ENCODE peak calls at places on chromosomes 5 and 9, in five cellular contexts. H is IMR-90, C is SK-N-SH, Q is A549, L is GM12878. S is an unnamed sample.

GRCh38 chr9:89687848-89688247 is 83.0 kb downstream of the GADD45G start:
- DNase-seq in H (no peak), C (no peak), Q (no peak), L (no peak), S (no peak)

GRCh38 chr9:137262909-137263285 is 7.8 kb downstream of the NELFB start:
- DNase-seq in H (no peak), C (no peak), Q (no peak), L (no peak), S (no peak)

GRCh38 chr5:140348104-140348503 is 1.7 kb upstream of the HBEGF start:
- DNase-seq in H (no peak), C (no peak), Q (no peak), L (no peak), S (no peak)

GRCh38 chr5:142404046-142404477 is 79.2 kb upstream of the SPRY4 start:
- DNase-seq in H (peak; percentile 65), C (no peak), Q (no peak), L (no peak), S (no peak)

GRCh38 chr5:134053840-134054338 is 49.1 kb upstream of the VDAC1 start:
- DNase-seq in H (peak; percentile 8), C (no peak), Q (no peak), L (no peak), S (no peak)

GRCh38 chr5:173123416-173123815 is 20.9 kb upstream of the BNIP1 start:
- DNase-seq in H (peak; percentile 80), C (no peak), Q (peak; percentile 16), L (no peak), S (no peak)

GRCh38 chr9:21711504-21711903 is 90.9 kb upstream of the MTAP start:
- DNase-seq in H (peak; percentile 54), C (no peak), Q (no peak), L (no peak), S (no peak)

GRCh38 chr9:77939149-77939668 is 92.4 kb downstream of the GNAQ start:
- DNase-seq in H (peak; percentile 60), C (no peak), Q (no peak), L (no peak), S (no peak)

GRCh38 chr5:123119334-123119986 is 30.4 kb downstream of the PRDM6 start:
- DNase-seq in H (peak; percentile 74), C (no peak), Q (peak; percentile 75), L (no peak), S (peak; percentile 25)

GRCh38 chr5:79172269-79172668 is 60.7 kb downstream of the BHMT start:
- DNase-seq in H (no peak), C (no peak), Q (no peak), L (no peak), S (no peak)

GRCh38 chr5:9533577-9534334 is 12.1 kb downstream of the SEMA5A start:
- DNase-seq in H (no peak), C (no peak), Q (no peak), L (peak; percentile 36), S (no peak)

GRCh38 chr5:179802950-179803562 is 3.6 kb downstream of the MGAT4B start:
- DNase-seq in H (no peak), C (no peak), Q (no peak), L (no peak), S (no peak)

GRCh38 chr5:172288465-172288864 is 4.9 kb upstream of the UBTD2 start:
- DNase-seq in H (no peak), C (no peak), Q (no peak), L (no peak), S (no peak)

GRCh38 chr5:151157426-151158286 is at the start of gene ANXA6:
- DNase-seq in H (peak; percentile 73), C (peak; percentile 91), Q (peak; percentile 63), L (no peak), S (peak; percentile 92)

GRCh38 chr9:29691758-29692407 is 2118.6 kb upstream of the C9orf72 start:
- DNase-seq in H (no peak), C (peak; percentile 2), Q (peak; percentile 42), L (no peak), S (no peak)

GRCh38 chr5:40984884-40985283 is 75.6 kb downstream of the C7 start:
- DNase-seq in H (peak; percentile 95), C (no peak), Q (no peak), L (no peak), S (no peak)

GRCh38 chr9:128160603-128160987 is 530 bp downstream of the BBLN start:
- DNase-seq in H (peak; percentile 30), C (peak; percentile 67), Q (no peak), L (no peak), S (peak; percentile 81)

GRCh38 chr9:2645569-2645968 is 24.0 kb downstream of the VLDLR start:
- DNase-seq in H (no peak), C (no peak), Q (no peak), L (peak; percentile 41), S (no peak)

GRCh38 chr9:82021198-82021597 is 32.6 kb downstream of the SPATA31D1 start:
- DNase-seq in H (peak; percentile 98), C (no peak), Q (peak; percentile 77), L (no peak), S (no peak)

GRCh38 chr9:12855066-12855465 is 80.2 kb downstream of the LURAP1L start:
- DNase-seq in H (no peak), C (no peak), Q (no peak), L (no peak), S (no peak)

GRCh38 chr5:181207214-181207959 is 2.4 kb upstream of the TRIM7 start:
- DNase-seq in H (peak; percentile 93), C (peak; percentile 63), Q (peak; percentile 96), L (no peak), S (peak; percentile 94)

GRCh38 chr5:148147415-148147814 is 20.9 kb upstream of the SPINK14 start:
- DNase-seq in H (no peak), C (no peak), Q (no peak), L (no peak), S (no peak)

GRCh38 chr5:74052441-74052840 is 426.4 kb downstream of the ARHGEF28 start:
- DNase-seq in H (no peak), C (no peak), Q (no peak), L (no peak), S (no peak)

GRCh38 chr5:146048994-146049703 is 56.2 kb downstream of the PLAC8L1 start:
- DNase-seq in H (peak; percentile 84), C (peak; percentile 74), Q (peak; percentile 76), L (no peak), S (peak; percentile 71)
- TF ChIP-seq RCOR1 in H (no peak), C (no peak), Q (no peak), L (no peak), S (no peak)

DNA sequence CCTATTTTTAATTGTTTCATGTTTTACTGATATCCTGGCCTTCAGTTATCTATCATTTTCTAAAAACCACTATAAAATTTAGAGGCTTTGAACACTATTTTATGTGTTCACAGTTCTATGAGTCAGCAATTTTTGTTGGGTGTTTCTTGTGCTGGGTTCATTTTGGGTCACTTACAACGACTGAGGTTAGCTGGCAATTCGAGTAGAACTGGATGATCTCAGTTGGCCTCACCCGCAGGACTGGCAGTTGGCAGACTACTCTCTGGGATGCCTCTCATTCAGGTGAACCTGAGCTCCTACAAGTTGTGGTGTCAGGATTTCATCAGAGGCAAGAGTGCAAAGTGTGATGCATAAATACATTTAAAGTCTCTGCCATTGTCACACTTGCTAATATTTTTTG is 151.0 kb upstream of the PAPPA start:
- DNase-seq in H (no peak), C (no peak), Q (peak; percentile 67), L (no peak), S (no peak)
- TF ChIP-seq RCOR1 in H (no peak), C (no peak), Q (no peak), L (no peak), S (no peak)

GRCh38 chr5:93574939-93575241 is 6.1 kb downstream of the NR2F1-AS1 start:
- DNase-seq in H (no peak), C (no peak), Q (no peak), L (no peak), S (no peak)
- TF ChIP-seq RCOR1 in H (no peak), C (no peak), Q (no peak), L (no peak), S (no peak)

GRCh38 chr5:33206962-33207506 is 233.7 kb upstream of the TARS1 start:
- DNase-seq in H (no peak), C (no peak), Q (no peak), L (no peak), S (no peak)
- TF ChIP-seq RCOR1 in H (no peak), C (no peak), Q (no peak), L (no peak), S (no peak)

GRCh38 chr5:36237756-36238155 is 4.0 kb downstream of the NADK2 start:
- DNase-seq in H (no peak), C (no peak), Q (no peak), L (no peak), S (peak; percentile 20)
- TF ChIP-seq RCOR1 in H (no peak), C (no peak), Q (no peak), L (no peak), S (no peak)

GRCh38 chr9:100473271-100474081 is 527 bp downstream of the TMEFF1 start:
- DNase-seq in H (peak; percentile 29), C (peak; percentile 81), Q (peak; percentile 34), L (no peak), S (peak; percentile 46)

GRCh38 chr9:100474082-100474949 is 1.4 kb downstream of the TMEFF1 start:
- DNase-seq in H (no peak), C (peak; percentile 42), Q (no peak), L (no peak), S (no peak)

GRCh38 chr9:100474950-100475276 is 2.0 kb downstream of the TMEFF1 start:
- DNase-seq in H (no peak), C (peak; percentile 12), Q (no peak), L (no peak), S (no peak)

GRCh38 chr9:100472268-100472667 is 681 bp upstream of the TMEFF1 start:
- DNase-seq in H (no peak), C (no peak), Q (no peak), L (no peak), S (peak; percentile 22)

DNA sequence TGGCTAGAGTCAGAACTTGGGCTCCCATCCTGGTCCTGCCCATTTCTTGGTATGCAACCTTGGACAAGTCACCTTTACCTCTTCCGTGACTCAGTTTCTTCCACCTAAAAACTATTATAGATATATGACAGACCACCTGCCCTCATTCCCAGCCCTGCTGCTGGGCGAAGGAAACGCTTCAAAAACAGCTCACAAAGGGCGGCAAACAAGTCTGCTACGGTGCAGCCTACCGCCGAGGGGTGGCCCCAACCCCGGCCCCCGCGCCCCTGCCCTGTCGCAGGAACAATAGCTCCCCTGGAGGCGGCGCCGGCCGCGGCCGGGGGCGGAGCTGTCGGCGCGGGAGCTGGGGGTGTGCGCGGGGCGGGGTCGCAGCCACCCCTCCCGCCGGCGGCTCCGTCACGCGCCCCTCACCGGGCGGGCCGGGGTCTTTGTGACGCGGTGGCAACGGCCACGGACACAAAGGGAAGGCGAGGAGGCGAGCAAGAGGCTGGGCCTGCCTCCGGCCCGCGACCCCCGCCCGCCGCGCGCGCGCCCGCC is at the start of gene TMEFF1:
- DNase-seq in H (peak; percentile 26), C (peak; percentile 97), Q (peak; percentile 17), L (no peak), S (peak; percentile 89)
- TF ChIP-seq RCOR1 in H (no peak), C (no peak), Q (no peak), L (no peak), S (no peak)

S was measured in K562.